ENCODE peak calls at places on chromosomes 16 and 17, in four cellular contexts. R is ovary, I is suprapubic skin, A is tibial nerve. V is an unnamed sample. For H3K4me1, the result is how much of the 10 kb centered on the place peaks cover.

GRCh38 chr17:43676471-43676870 is 14.7 kb upstream of the MEOX1 start:
- DNase-seq in R (no peak), I (no peak), A (peak), V (no peak)

GRCh38 chr17:83064021-83064731 is 15.2 kb upstream of the METRNL start:
- DNase-seq in R (peak), I (peak), A (no peak), V (peak)

GRCh38 chr17:81368161-81368560 is 27.1 kb upstream of the BAHCC1 start:
- DNase-seq in R (no peak), I (no peak), A (no peak), V (no peak)

GRCh38 chr17:74935585-74936469 is at the start of gene OTOP3:
- DNase-seq in R (no peak), I (no peak), A (no peak), V (no peak)

GRCh38 chr16:85648070-85648714 is 35.1 kb downstream of the GSE1 start:
- DNase-seq in R (no peak), I (no peak), A (no peak), V (no peak)

GRCh38 chr17:77145635-77146632 is 5.2 kb downstream of the SEC14L1 start:
- DNase-seq in R (no peak), I (no peak), A (peak), V (peak)

GRCh38 chr16:797120-797420 is 3.5 kb downstream of the GNG13 start:
- DNase-seq in R (no peak), I (no peak), A (no peak), V (no peak)

GRCh38 chr16:69566437-69567030 is 768 bp downstream of the NFAT5 start:
- DNase-seq in R (peak), I (no peak), A (peak), V (peak)

GRCh38 chr16:56301391-56301850 is 110.1 kb downstream of the GNAO1 start:
- DNase-seq in R (no peak), I (no peak), A (no peak), V (no peak)

GRCh38 chr17:64296246-64296645 is 33.2 kb upstream of the TEX2 start:
- DNase-seq in R (no peak), I (no peak), A (no peak), V (no peak)

GRCh38 chr17:15966183-15966878 is 21.4 kb downstream of the ADORA2B start:
- DNase-seq in R (no peak), I (no peak), A (no peak), V (peak)

GRCh38 chr17:77372444-77373297 is 231.9 kb downstream of the SEC14L1 start:
- DNase-seq in R (peak), I (no peak), A (peak), V (peak)

GRCh38 chr16:56102159-56102798 is 89.0 kb upstream of the GNAO1 start:
- DNase-seq in R (peak), I (no peak), A (no peak), V (peak)

GRCh38 chr17:17042851-17043667 is 802 bp downstream of the MPRIP start:
- DNase-seq in R (peak), I (no peak), A (no peak), V (no peak)

GRCh38 chr17:80961931-80962330 is 29.7 kb upstream of the CHMP6 start:
- DNase-seq in R (peak), I (no peak), A (no peak), V (no peak)

GRCh38 chr16:86145669-86146068 is 246.7 kb downstream of the IRF8 start:
- DNase-seq in R (no peak), I (no peak), A (no peak), V (no peak)

GRCh38 chr16:47036201-47036600 is 62.7 kb upstream of the DNAJA2 start:
- DNase-seq in R (no peak), I (no peak), A (no peak), V (no peak)

GRCh38 chr17:62619413-62620155 is 7.9 kb upstream of the MRC2 start:
- DNase-seq in R (no peak), I (no peak), A (no peak), V (no peak)

GRCh38 chr16:16109453-16110110 is 113.7 kb downstream of the ABCC6 start:
- DNase-seq in R (no peak), I (no peak), A (no peak), V (no peak)

GRCh38 chr16:58114827-58115825 is 14.1 kb downstream of the CFAP20 start:
- DNase-seq in R (no peak), I (no peak), A (no peak), V (no peak)

GRCh38 chr17:45302649-45303173 is 14.1 kb downstream of the MAP3K14 start:
- DNase-seq in R (no peak), I (no peak), A (peak), V (peak)
- H3K4me1 ChIP-seq in R (under half), I (half or more), A (under half), V (half or more)

GRCh38 chr17:28951428-28951990 is at the start of gene PHF12:
- DNase-seq in R (peak), I (peak), A (peak), V (peak)

GRCh38 chr17:28953444-28954118 is 2.3 kb upstream of the PHF12 start:
- DNase-seq in R (peak), I (no peak), A (peak), V (peak)

GRCh38 chr17:28950752-28951427 is 428 bp downstream of the PHF12 start:
- DNase-seq in R (no peak), I (no peak), A (no peak), V (no peak)

GRCh38 chr17:28950017-28950751 is 1.1 kb downstream of the PHF12 start:
- DNase-seq in R (peak), I (peak), A (no peak), V (peak)

DNA sequence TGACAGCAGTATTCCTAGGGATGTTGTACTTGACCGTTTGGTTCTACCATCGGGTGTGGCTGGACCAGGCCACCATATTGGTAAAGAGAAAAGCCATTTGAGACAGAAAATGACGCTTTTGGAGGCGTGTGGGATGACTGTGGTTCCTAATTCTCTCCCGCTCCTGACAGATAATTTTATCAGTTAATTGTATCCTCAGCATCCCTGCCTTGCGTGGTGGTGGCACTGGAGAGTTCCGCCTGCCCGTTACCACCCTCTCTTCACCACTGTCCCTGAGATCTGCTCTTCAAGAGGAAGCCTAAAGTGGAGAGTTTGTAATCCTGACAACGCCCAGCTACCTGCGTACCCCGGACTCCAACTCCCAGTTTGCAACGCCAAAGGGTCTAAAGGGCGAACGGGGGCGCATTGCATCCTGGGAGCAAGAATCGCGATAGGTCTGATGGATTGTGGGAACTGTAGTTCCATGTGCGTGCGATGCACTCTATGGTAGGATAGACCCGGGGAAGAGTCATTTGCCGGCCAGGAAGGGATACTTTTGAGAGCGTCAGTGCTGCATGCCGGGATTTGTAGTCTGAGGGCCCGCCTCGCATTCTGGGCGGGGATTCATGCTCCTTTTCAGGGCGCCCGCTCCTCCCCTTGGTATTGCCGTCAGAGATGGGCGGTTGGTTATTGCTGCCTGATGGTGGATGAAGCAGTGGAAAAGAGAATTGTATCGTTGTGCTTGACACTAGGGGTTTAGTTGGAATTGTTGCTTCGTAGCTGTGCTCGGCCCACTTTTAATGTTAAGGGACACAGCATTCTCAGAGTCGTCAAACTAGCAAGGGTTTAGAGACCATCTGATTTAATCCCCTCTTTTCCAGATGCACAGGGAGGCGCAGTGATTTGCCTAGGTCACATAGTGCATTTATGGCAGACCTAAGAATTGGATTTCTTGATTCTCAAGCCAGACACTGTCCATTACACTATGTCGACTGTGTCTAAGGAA is 965 bp upstream of the PHF12 start:
- DNase-seq in R (peak), I (peak), A (peak), V (peak)
- TF ChIP-seq EP300 in R (peak), I (no peak), A (peak), V (no peak)

GRCh38 chr16:31216552-31217530 is at the start of gene PYDC1:
- DNase-seq in R (no peak), I (no peak), A (no peak), V (no peak)
- H3K4me3 ChIP-seq in R (no peak), I (peak), A (peak), V (no peak)

GRCh38 chr17:14200354-14200753 is 36.3 kb downstream of the CDRT15 start:
- DNase-seq in R (no peak), I (no peak), A (no peak), V (no peak)

GRCh38 chr17:14201087-14201486 is 35.6 kb downstream of the CDRT15 start:
- DNase-seq in R (no peak), I (no peak), A (no peak), V (peak)

GRCh38 chr17:14202388-14203166 is 34.1 kb downstream of the CDRT15 start:
- DNase-seq in R (no peak), I (no peak), A (no peak), V (no peak)

GRCh38 chr17:14203392-14203791 is 33.3 kb downstream of the CDRT15 start:
- DNase-seq in R (no peak), I (no peak), A (no peak), V (no peak)

DNA sequence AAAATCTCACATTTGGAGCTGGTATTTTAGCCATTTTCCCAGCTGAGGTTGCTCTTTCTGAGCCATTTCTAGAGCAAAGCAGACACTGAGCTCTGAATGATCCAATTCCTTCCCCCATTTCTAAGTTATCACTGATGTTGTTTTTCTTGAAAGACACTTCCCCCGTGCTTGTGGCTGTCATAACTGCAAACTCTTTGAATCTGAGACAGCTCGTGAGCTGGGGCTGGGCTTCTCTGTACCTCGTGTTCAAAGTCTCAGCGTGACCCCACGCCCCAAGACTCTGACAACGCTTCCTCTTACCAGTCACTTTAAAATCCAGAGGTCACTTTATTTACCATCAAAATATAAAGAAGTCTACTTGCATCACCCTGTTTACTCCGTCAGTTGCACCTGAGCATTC is 35.1 kb downstream of the CDRT15 start:
- DNase-seq in R (no peak), I (no peak), A (no peak), V (peak)
- H3K4me1 ChIP-seq in R (under half), I (under half), A (under half), V (under half)

DNA sequence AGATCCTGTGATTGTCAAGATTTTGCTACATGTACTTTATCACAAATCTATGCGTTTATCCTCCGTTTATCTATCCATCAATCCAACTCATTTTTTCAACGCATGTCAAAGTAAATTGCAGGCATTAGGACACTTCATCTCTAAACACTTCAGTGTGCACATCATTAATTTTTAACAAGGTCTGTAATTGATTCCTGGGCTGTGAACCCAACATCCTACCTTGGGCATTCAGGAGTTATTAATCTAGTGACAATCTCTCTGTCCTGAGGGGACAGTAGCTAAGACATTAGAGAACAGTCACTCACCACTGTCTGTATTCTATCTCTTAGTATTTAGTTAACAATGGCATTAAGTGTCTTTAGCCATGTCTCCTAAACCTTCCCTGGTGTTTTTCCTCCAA is 264.7 kb downstream of the SOX9 start:
- DNase-seq in R (no peak), I (no peak), A (no peak), V (no peak)
- TF ChIP-seq EP300 in R (no peak), I (no peak), A (no peak), V (no peak)

V was measured in transverse colon.